ENCODE peak calls at places on chromosomes 6 and 20, in six cellular contexts. M is PC-9, D is tibial nerve, O is IMR-90, W is Panc1, K is body of pancreas. V is an unnamed sample.

GRCh38 chr20:36179170-36179945 is 24.8 kb downstream of the EPB41L1 start:
- DNase-seq in M (no peak), D (no peak), O (no peak), W (no peak), K (no peak), V (no peak)

GRCh38 chr6:169172435-169172834 is 81.2 kb downstream of the THBS2 start:
- DNase-seq in M (peak; percentile 8), D (peak; percentile 69), O (peak; percentile 55), W (no peak), K (no peak), V (peak; percentile 79)

GRCh38 chr20:37941332-37941731 is 38.4 kb downstream of the VSTM2L start:
- DNase-seq in M (no peak), D (no peak), O (no peak), W (no peak), K (no peak), V (no peak)

GRCh38 chr6:31837612-31838553 is 10.3 kb downstream of the HSPA1B start:
- DNase-seq in M (no peak), D (no peak), O (no peak), W (no peak), K (no peak), V (no peak)

GRCh38 chr20:60482609-60483008 is 524.4 kb downstream of the CDH26 start:
- DNase-seq in M (no peak), D (no peak), O (no peak), W (no peak), K (no peak), V (no peak)

GRCh38 chr20:9903048-9903651 is 64.3 kb upstream of the PAK5 start:
- DNase-seq in M (no peak), D (no peak), O (no peak), W (no peak), K (peak; percentile 3), V (no peak)

GRCh38 chr20:13650474-13650873 is 11.7 kb upstream of the TASP1 start:
- DNase-seq in M (no peak), D (no peak), O (no peak), W (no peak), K (no peak), V (no peak)

GRCh38 chr6:44621846-44622245 is 234.3 kb downstream of the CDC5L start:
- DNase-seq in M (no peak), D (no peak), O (no peak), W (no peak), K (no peak), V (no peak)

GRCh38 chr6:20946037-20946436 is 411.8 kb downstream of the CDKAL1 start:
- DNase-seq in M (no peak), D (no peak), O (peak; percentile 53), W (no peak), K (no peak), V (no peak)

GRCh38 chr6:55758156-55758942 is 117.0 kb downstream of the BMP5 start:
- DNase-seq in M (peak; percentile 41), D (peak; percentile 38), O (peak; percentile 91), W (peak; percentile 75), K (peak; percentile 10), V (peak; percentile 83)

GRCh38 chr6:110048221-110048875 is 70.2 kb downstream of the GPR6 start:
- DNase-seq in M (no peak), D (no peak), O (no peak), W (no peak), K (no peak), V (no peak)

GRCh38 chr6:54060286-54060685 is 51.0 kb upstream of the MLIP start:
- DNase-seq in M (no peak), D (no peak), O (peak; percentile 53), W (no peak), K (no peak), V (no peak)

GRCh38 chr6:106114492-106114891 is 28.4 kb downstream of the PRDM1 start:
- DNase-seq in M (no peak), D (no peak), O (no peak), W (no peak), K (no peak), V (no peak)

GRCh38 chr6:35140991-35141720 is at the start of gene TCP11:
- DNase-seq in M (no peak), D (no peak), O (no peak), W (no peak), K (no peak), V (no peak)

GRCh38 chr6:75217203-75217602 is 11.3 kb upstream of the COL12A1 start:
- DNase-seq in M (no peak), D (no peak), O (peak; percentile 88), W (no peak), K (no peak), V (no peak)

GRCh38 chr6:14729186-14729871 is 516.5 kb upstream of the JARID2 start:
- DNase-seq in M (no peak), D (no peak), O (no peak), W (no peak), K (no peak), V (no peak)

GRCh38 chr20:61937963-61938838 is 127.5 kb downstream of the TAF4 start:
- DNase-seq in M (no peak), D (no peak), O (no peak), W (no peak), K (no peak), V (no peak)

GRCh38 chr20:44576297-44576696 is 6.1 kb upstream of the PKIG start:
- DNase-seq in M (no peak), D (no peak), O (peak; percentile 67), W (no peak), K (peak; percentile 11), V (no peak)

GRCh38 chr6:27672113-27672799 is 199.4 kb upstream of the ZNF184 start:
- DNase-seq in M (peak; percentile 83), D (no peak), O (peak; percentile 52), W (peak; percentile 97), K (peak; percentile 6), V (no peak)

GRCh38 chr20:19756756-19757486 is 1.1 kb upstream of the RIN2 start:
- DNase-seq in M (no peak), D (no peak), O (no peak), W (no peak), K (peak; percentile 32), V (no peak)
- TF ChIP-seq CTCF in M (peak; percentile 15), D (no peak), O (no peak), W (no peak), K (no peak), V (no peak)

DNA sequence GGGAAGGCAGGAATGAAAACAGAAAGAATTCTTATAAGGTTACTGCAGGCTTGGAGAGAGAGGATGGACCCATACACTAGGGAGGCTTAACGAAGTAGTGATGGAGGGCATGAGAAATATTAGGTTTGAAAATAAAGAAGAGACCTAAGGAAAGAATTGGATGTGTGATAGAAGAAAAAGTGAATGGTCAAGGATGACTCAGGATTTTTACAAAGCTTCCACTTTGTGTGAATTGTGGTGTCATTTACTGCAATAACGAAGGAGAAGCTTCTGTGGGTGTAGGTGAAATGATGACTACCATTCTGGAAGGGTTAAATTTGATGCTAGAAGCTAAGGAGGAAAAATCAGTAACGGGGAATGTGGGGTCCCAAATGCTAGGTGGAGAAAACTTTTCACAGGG is 191.2 kb downstream of the UTRN start:
- DNase-seq in M (no peak), D (no peak), O (no peak), W (no peak), K (no peak), V (no peak)
- H3K36me3 ChIP-seq in M (peaks cover 8% of the 10 kb centered on the region), D (no peaks in the 10 kb centered on the region), O (peaks cover 10% of the 10 kb centered on the region), W (peaks cover 12% of the 10 kb centered on the region), K (no peaks in the 10 kb centered on the region), V (no peaks in the 10 kb centered on the region)

DNA sequence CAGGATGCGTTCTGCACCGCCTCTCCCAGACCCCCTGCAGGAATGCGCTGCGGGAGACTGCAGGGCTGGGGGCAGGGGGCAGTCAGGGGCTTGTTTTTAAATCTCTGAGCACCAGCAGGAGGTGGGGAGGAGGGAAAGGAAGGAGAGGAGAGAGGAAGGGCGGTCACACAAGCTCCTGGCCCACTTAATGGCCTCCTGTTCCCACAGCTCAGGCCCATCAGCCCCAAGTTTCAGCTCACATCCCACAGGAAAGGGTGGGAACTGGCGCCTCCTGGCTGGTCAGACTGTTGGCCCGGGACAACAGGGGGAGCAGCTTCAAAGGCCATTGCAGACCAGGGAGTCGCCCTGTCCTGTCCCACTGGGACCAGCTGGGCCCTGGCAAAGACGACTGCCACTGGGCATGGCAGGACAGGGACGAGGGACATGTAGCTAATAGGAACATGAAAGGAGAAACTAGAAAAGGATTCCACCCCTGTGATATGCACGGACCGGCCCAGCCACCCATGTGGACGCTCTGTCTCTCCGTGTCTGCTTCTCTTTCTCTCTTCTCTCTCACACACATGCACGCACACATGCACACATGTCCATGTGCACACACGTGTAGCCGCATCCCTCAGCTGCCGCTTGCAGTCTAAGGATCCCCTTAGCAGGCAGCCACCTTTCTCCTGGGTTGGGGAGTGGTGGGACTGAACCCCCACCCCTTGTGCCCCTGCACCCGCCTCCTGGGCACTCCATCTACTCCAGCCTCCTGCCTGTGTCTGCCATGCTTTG is 34.6 kb downstream of the TFEB start:
- DNase-seq in M (no peak), D (no peak), O (no peak), W (no peak), K (no peak), V (no peak)
- TF ChIP-seq CTCF in M (no peak), D (no peak), O (no peak), W (no peak), K (no peak), V (no peak)

DNA sequence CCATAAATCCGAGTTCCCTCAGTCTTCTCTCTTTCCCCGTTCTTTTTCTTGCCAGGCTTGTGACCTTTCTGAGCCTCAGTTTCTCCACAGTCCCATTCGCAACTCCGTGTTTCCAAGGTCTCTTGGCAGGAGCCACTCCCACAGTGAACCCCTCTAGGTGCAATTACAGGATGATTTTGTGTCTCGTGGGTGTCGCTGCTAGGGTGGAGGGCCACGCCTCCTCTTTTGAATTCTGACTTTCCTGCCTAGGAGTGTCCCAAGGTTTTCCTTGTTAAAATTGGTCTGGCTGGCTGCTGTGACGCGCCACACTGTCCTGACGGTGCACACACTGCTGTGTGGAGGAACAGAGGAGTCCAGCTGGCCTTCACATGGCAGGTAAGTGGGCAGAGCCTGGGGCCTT is at the start of gene TGM6:
- DNase-seq in M (no peak), D (no peak), O (no peak), W (no peak), K (no peak), V (no peak)
- H3K36me3 ChIP-seq in M (no peaks in the 10 kb centered on the region), D (no peaks in the 10 kb centered on the region), O (no peaks in the 10 kb centered on the region), W (no peaks in the 10 kb centered on the region), K (no peaks in the 10 kb centered on the region), V (no peaks in the 10 kb centered on the region)

DNA sequence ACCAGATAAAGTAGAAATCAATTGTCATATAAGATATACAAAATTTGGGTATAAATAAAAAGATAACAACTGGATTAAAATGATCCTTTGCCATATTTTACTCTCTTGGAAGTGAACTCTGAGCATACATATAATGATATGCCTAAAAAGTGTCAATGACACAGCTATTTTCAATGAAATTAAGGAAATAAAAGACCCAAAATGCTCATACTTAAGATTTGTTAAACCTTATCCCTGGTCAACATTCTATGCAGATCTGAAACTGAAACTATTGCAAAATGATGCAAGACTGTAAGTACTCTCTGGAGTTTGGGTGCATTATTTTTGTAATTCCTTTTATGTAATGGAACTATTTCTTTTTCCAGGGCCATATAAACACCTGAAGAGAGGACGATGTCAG is 119.0 kb upstream of the SGK1 start:
- DNase-seq in M (no peak), D (no peak), O (peak; percentile 67), W (no peak), K (no peak), V (no peak)
- TF ChIP-seq CTCF in M (no peak), D (no peak), O (no peak), W (no peak), K (no peak), V (no peak)

GRCh38 chr20:25470045-25470444 is 62.6 kb downstream of the GINS1 start:
- DNase-seq in M (peak; percentile 31), D (no peak), O (peak; percentile 25), W (peak; percentile 8), K (peak; percentile 38), V (no peak)
- H3K36me3 ChIP-seq in M (no peaks in the 10 kb centered on the region), D (no peaks in the 10 kb centered on the region), O (peaks cover 31% of the 10 kb centered on the region), W (no peaks in the 10 kb centered on the region), K (no peaks in the 10 kb centered on the region), V (peaks cover 9% of the 10 kb centered on the region)

GRCh38 chr6:158347335-158347734 is 35.1 kb downstream of the TULP4 start:
- DNase-seq in M (no peak), D (no peak), O (no peak), W (no peak), K (no peak), V (no peak)
- TF ChIP-seq CTCF in M (no peak), D (no peak), O (no peak), W (no peak), K (no peak), V (no peak)